ENCODE peak calls at places on chromosomes 13 and 19, in ten cellular contexts. One of them, this sample, is unnamed.

GRCh38 chr19:4208385-4209094 is 20.8 kb upstream of the EBI3 start:
- DNase-seq in IMR-90: peak; percentile 43
- DNase-seq in esophagus squamous epithelium: no peak
- DNase-seq in sigmoid colon: no peak
- DNase-seq in CD8-positive, alpha-beta T cell: no peak
- DNase-seq in A549: peak; percentile 62
- DNase-seq in stomach: no peak
- DNase-seq in transverse colon: peak; percentile 40
- DNase-seq in heart right ventricle: no peak
- DNase-seq in cardiac muscle cell: no peak
- DNase-seq in this sample: no peak

GRCh38 chr13:82636119-82636518 is 1246.2 kb downstream of the SLITRK1 start:
- DNase-seq in IMR-90: peak; percentile 9
- DNase-seq in cardiac muscle cell: no peak
- DNase-seq in A549: no peak
- DNase-seq in stomach: no peak
- DNase-seq in heart right ventricle: no peak
- DNase-seq in CD8-positive, alpha-beta T cell: no peak
- DNase-seq in esophagus squamous epithelium: no peak
- DNase-seq in sigmoid colon: no peak
- DNase-seq in transverse colon: no peak
- DNase-seq in this sample: no peak

GRCh38 chr19:2167896-2168618 is 4.3 kb downstream of the DOT1L start:
- DNase-seq in transverse colon: peak; percentile 63
- DNase-seq in cardiac muscle cell: peak; percentile 61
- DNase-seq in heart right ventricle: peak; percentile 73
- DNase-seq in CD8-positive, alpha-beta T cell: no peak
- DNase-seq in stomach: peak; percentile 40
- DNase-seq in A549: peak; percentile 50
- DNase-seq in IMR-90: peak; percentile 44
- DNase-seq in sigmoid colon: peak; percentile 78
- DNase-seq in esophagus squamous epithelium: peak; percentile 49
- DNase-seq in this sample: no peak

GRCh38 chr13:27182844-27183497 is 11.4 kb upstream of the USP12 start:
- DNase-seq in esophagus squamous epithelium: no peak
- DNase-seq in transverse colon: no peak
- DNase-seq in IMR-90: peak; percentile 95
- DNase-seq in CD8-positive, alpha-beta T cell: no peak
- DNase-seq in stomach: peak; percentile 43
- DNase-seq in heart right ventricle: peak; percentile 41
- DNase-seq in sigmoid colon: peak; percentile 71
- DNase-seq in cardiac muscle cell: peak; percentile 35
- DNase-seq in A549: peak; percentile 84
- DNase-seq in this sample: peak; percentile 35

GRCh38 chr13:72648513-72649065 is 78.8 kb downstream of the MZT1 start:
- DNase-seq in esophagus squamous epithelium: no peak
- DNase-seq in sigmoid colon: no peak
- DNase-seq in transverse colon: no peak
- DNase-seq in heart right ventricle: no peak
- DNase-seq in stomach: no peak
- DNase-seq in IMR-90: no peak
- DNase-seq in A549: peak; percentile 4
- DNase-seq in cardiac muscle cell: peak; percentile 24
- DNase-seq in CD8-positive, alpha-beta T cell: no peak
- DNase-seq in this sample: no peak

GRCh38 chr13:31322025-31322424 is 122.2 kb downstream of the B3GLCT start:
- DNase-seq in stomach: no peak
- DNase-seq in IMR-90: peak; percentile 7
- DNase-seq in heart right ventricle: no peak
- DNase-seq in sigmoid colon: no peak
- DNase-seq in esophagus squamous epithelium: no peak
- DNase-seq in A549: no peak
- DNase-seq in cardiac muscle cell: peak; percentile 2
- DNase-seq in CD8-positive, alpha-beta T cell: no peak
- DNase-seq in transverse colon: no peak
- DNase-seq in this sample: no peak

GRCh38 chr19:10520652-10521318 is 3.5 kb upstream of the S1PR5 start:
- DNase-seq in transverse colon: no peak
- DNase-seq in heart right ventricle: no peak
- DNase-seq in A549: no peak
- DNase-seq in sigmoid colon: no peak
- DNase-seq in cardiac muscle cell: no peak
- DNase-seq in IMR-90: no peak
- DNase-seq in esophagus squamous epithelium: no peak
- DNase-seq in stomach: peak; percentile 73
- DNase-seq in CD8-positive, alpha-beta T cell: no peak
- DNase-seq in this sample: peak; percentile 63

GRCh38 chr19:10835754-10836477 is at the start of gene TMED1:
- DNase-seq in CD8-positive, alpha-beta T cell: peak; percentile 87
- DNase-seq in stomach: peak; percentile 94
- DNase-seq in cardiac muscle cell: peak; percentile 100
- DNase-seq in transverse colon: peak; percentile 100
- DNase-seq in esophagus squamous epithelium: peak; percentile 96
- DNase-seq in IMR-90: peak; percentile 98
- DNase-seq in sigmoid colon: peak; percentile 100
- DNase-seq in heart right ventricle: peak; percentile 97
- DNase-seq in A549: peak; percentile 99
- DNase-seq in this sample: peak; percentile 100

GRCh38 chr13:30847697-30848307 is 58.3 kb upstream of the MEDAG start:
- DNase-seq in IMR-90: peak; percentile 99
- DNase-seq in sigmoid colon: no peak
- DNase-seq in esophagus squamous epithelium: no peak
- DNase-seq in heart right ventricle: no peak
- DNase-seq in transverse colon: no peak
- DNase-seq in stomach: no peak
- DNase-seq in A549: no peak
- DNase-seq in CD8-positive, alpha-beta T cell: no peak
- DNase-seq in cardiac muscle cell: no peak
- DNase-seq in this sample: no peak

GRCh38 chr13:94595943-94596574 is at the start of gene TGDS:
- DNase-seq in A549: peak; percentile 92
- DNase-seq in CD8-positive, alpha-beta T cell: peak; percentile 74
- DNase-seq in cardiac muscle cell: peak; percentile 95
- DNase-seq in IMR-90: peak; percentile 91
- DNase-seq in esophagus squamous epithelium: peak; percentile 42
- DNase-seq in heart right ventricle: peak; percentile 91
- DNase-seq in transverse colon: peak; percentile 95
- DNase-seq in stomach: peak; percentile 91
- DNase-seq in sigmoid colon: peak; percentile 94
- DNase-seq in this sample: peak; percentile 90

GRCh38 chr13:66665991-66666390 is 564.1 kb downstream of the PCDH9 start:
- DNase-seq in stomach: no peak
- DNase-seq in IMR-90: peak; percentile 88
- DNase-seq in heart right ventricle: no peak
- DNase-seq in transverse colon: no peak
- DNase-seq in cardiac muscle cell: peak; percentile 45
- DNase-seq in sigmoid colon: no peak
- DNase-seq in CD8-positive, alpha-beta T cell: no peak
- DNase-seq in A549: peak; percentile 61
- DNase-seq in esophagus squamous epithelium: no peak
- DNase-seq in this sample: no peak

GRCh38 chr19:17753976-17754375 is 2.7 kb downstream of the FCHO1 start:
- DNase-seq in cardiac muscle cell: no peak
- DNase-seq in heart right ventricle: no peak
- DNase-seq in sigmoid colon: no peak
- DNase-seq in A549: no peak
- DNase-seq in CD8-positive, alpha-beta T cell: no peak
- DNase-seq in stomach: no peak
- DNase-seq in esophagus squamous epithelium: no peak
- DNase-seq in IMR-90: no peak
- DNase-seq in transverse colon: no peak
- DNase-seq in this sample: no peak
- H3K4me1 ChIP-seq in cardiac muscle cell: no peaks in the 10 kb centered on the region
- H3K4me1 ChIP-seq in heart right ventricle: no peaks in the 10 kb centered on the region
- H3K4me1 ChIP-seq in sigmoid colon: no peaks in the 10 kb centered on the region
- H3K4me1 ChIP-seq in A549: peaks cover 41% of the 10 kb centered on the region
- H3K4me1 ChIP-seq in CD8-positive, alpha-beta T cell: peaks cover 56% of the 10 kb centered on the region
- H3K4me1 ChIP-seq in stomach: peaks cover 9% of the 10 kb centered on the region
- H3K4me1 ChIP-seq in esophagus squamous epithelium: peaks cover 26% of the 10 kb centered on the region
- H3K4me1 ChIP-seq in IMR-90: no peaks in the 10 kb centered on the region
- H3K4me1 ChIP-seq in transverse colon: no peaks in the 10 kb centered on the region
- H3K4me1 ChIP-seq in this sample: no peaks in the 10 kb centered on the region

GRCh38 chr19:33622505-33622808 is 704 bp downstream of the CHST8 start:
- DNase-seq in esophagus squamous epithelium: no peak
- DNase-seq in heart right ventricle: no peak
- DNase-seq in A549: no peak
- DNase-seq in cardiac muscle cell: peak; percentile 45
- DNase-seq in CD8-positive, alpha-beta T cell: no peak
- DNase-seq in stomach: no peak
- DNase-seq in IMR-90: no peak
- DNase-seq in transverse colon: no peak
- DNase-seq in sigmoid colon: no peak
- DNase-seq in this sample: no peak
- H3K4me3 ChIP-seq in esophagus squamous epithelium: peak overlapping the region; percentile 34
- H3K4me3 ChIP-seq in heart right ventricle: peak overlapping the region; percentile 58
- H3K4me3 ChIP-seq in A549: peak overlapping the region; percentile 46
- H3K4me3 ChIP-seq in cardiac muscle cell: peak overlapping the region; percentile 64
- H3K4me3 ChIP-seq in CD8-positive, alpha-beta T cell: no peak overlapping the region
- H3K4me3 ChIP-seq in stomach: peak overlapping the region; percentile 48
- H3K4me3 ChIP-seq in IMR-90: no peak overlapping the region
- H3K4me3 ChIP-seq in transverse colon: no peak overlapping the region
- H3K4me3 ChIP-seq in sigmoid colon: no peak overlapping the region
- H3K4me3 ChIP-seq in this sample: peak overlapping the region; percentile 27

DNA sequence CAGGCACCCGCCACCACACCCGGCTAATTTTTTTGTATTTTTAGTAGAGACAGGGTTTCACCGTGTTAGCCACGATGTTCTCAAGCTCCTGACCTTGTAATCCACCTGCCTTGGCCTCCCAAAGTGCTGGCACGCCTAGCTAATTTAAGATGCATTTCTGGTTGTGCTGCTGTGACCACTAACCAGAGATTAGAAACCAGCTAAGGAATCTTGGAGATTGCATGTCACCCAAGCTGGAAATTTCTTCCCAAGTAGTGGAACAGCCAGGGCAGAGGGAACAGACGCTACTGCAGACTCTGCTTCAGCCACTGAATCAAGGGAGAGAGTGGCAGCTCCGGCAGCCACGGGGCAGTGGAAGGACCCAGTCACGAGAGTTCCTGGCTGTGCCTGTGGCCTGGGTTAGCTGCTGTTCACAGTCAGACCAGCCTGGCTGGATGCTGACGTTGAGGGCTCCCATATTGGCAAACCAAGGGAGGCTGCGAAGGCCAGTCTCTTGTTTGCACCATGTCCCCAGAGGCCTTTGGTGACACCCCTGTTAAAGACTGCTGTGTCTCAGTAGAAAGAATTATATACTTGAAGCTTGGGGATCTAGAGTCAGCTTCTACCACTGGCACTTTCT is 7.9 kb downstream of the TPM4 start:
- DNase-seq in IMR-90: no peak
- DNase-seq in heart right ventricle: no peak
- DNase-seq in A549: no peak
- DNase-seq in transverse colon: no peak
- DNase-seq in cardiac muscle cell: no peak
- DNase-seq in stomach: no peak
- DNase-seq in esophagus squamous epithelium: no peak
- DNase-seq in CD8-positive, alpha-beta T cell: no peak
- DNase-seq in sigmoid colon: no peak
- DNase-seq in this sample: no peak
- TF ChIP-seq CTCF in IMR-90: no peak
- TF ChIP-seq CTCF in heart right ventricle: no peak
- TF ChIP-seq CTCF in A549: no peak
- TF ChIP-seq CTCF in transverse colon: no peak
- TF ChIP-seq CTCF in cardiac muscle cell: no peak
- TF ChIP-seq CTCF in stomach: no peak
- TF ChIP-seq CTCF in esophagus squamous epithelium: no peak
- TF ChIP-seq CTCF in CD8-positive, alpha-beta T cell: no peak
- TF ChIP-seq CTCF in sigmoid colon: no peak
- TF ChIP-seq CTCF in this sample: no peak

DNA sequence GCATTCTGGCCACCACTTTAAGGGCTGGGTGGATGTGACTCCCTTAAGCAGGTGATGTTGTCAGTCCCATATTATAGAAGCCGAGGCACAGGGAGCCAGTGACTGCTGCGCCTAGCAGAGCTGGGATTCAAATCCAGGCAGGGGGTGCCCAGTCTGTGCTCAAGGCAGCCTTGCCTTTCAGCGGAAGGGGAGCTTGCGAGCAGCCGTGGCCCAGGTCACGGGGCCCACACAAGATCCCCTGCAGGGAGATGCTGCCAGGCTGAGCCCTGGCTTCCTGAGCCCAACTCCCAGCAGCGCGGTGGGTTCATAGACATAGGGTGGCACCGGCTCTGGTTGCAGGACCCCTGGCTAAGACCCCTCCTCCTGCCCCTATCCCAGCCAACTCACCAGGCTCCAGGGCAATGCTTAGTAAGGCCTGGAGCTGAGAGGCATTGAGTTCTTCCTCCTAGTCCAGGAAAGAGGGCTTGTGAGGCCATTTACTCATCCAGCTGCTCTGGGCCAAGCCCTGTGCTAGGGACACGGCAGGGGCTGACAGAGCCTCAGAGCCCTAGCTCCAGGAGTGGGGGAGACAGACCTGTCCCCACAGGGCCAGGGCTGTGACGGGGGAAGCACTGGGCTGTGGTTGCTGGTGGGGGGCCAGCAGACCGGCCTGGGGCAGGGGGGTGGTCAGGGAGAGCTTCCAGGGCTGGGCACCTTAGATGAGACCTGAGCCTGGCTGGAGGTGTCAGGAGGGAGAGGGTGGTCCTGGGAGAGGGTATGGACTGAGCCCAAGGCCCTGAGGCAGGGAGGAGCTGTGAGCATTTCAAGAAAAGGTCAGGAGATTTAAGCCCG is 9.6 kb downstream of the CAPN12 start:
- DNase-seq in stomach: peak; percentile 45
- DNase-seq in IMR-90: no peak
- DNase-seq in transverse colon: peak; percentile 56
- DNase-seq in CD8-positive, alpha-beta T cell: no peak
- DNase-seq in heart right ventricle: no peak
- DNase-seq in cardiac muscle cell: no peak
- DNase-seq in A549: peak; percentile 65
- DNase-seq in esophagus squamous epithelium: no peak
- DNase-seq in sigmoid colon: peak; percentile 65
- DNase-seq in this sample: peak; percentile 68
- H3K4me1 ChIP-seq in stomach: peaks cover 65% of the 10 kb centered on the region
- H3K4me1 ChIP-seq in IMR-90: peaks cover 13% of the 10 kb centered on the region
- H3K4me1 ChIP-seq in transverse colon: peaks cover 4% of the 10 kb centered on the region
- H3K4me1 ChIP-seq in CD8-positive, alpha-beta T cell: peaks cover 42% of the 10 kb centered on the region
- H3K4me1 ChIP-seq in heart right ventricle: peaks cover 3% of the 10 kb centered on the region
- H3K4me1 ChIP-seq in cardiac muscle cell: no peaks in the 10 kb centered on the region
- H3K4me1 ChIP-seq in A549: peaks cover 69% of the 10 kb centered on the region
- H3K4me1 ChIP-seq in esophagus squamous epithelium: peaks cover 71% of the 10 kb centered on the region
- H3K4me1 ChIP-seq in sigmoid colon: no peaks in the 10 kb centered on the region
- H3K4me1 ChIP-seq in this sample: peaks cover 21% of the 10 kb centered on the region